ENCODE peak calls at places on chromosomes 2 and 18, in four cellular contexts. I is brain microvascular endothelial cell, S is transverse colon, H is GM13976. D is an unnamed sample.
A peak's percentile ranks its signal among the peaks of the same experiment; 100 is the strongest.

GRCh38 chr2:144078802-144079386 is 441.0 kb downstream of the ZEB2 start:
- DNase-seq in I (no peak), S (no peak), H (no peak), D (no peak)

GRCh38 chr2:233807215-233807865 is 29.2 kb downstream of the MROH2A start:
- DNase-seq in I (no peak), S (no peak), H (no peak), D (no peak)

GRCh38 chr18:33706391-33706790 is 128.4 kb downstream of the ASXL3 start:
- DNase-seq in I (no peak), S (no peak), H (no peak), D (no peak)

GRCh38 chr2:208807756-208808155 is 401.2 kb downstream of the PTH2R start:
- DNase-seq in I (no peak), S (no peak), H (no peak), D (no peak)

GRCh38 chr2:233451950-233452349 is 97.7 kb downstream of the DGKD start:
- DNase-seq in I (no peak), S (no peak), H (no peak), D (no peak)

GRCh38 chr2:131104487-131105155 is 515 bp upstream of the PLEKHB2 start:
- DNase-seq in I (peak; percentile 39), S (peak; percentile 72), H (peak; percentile 79), D (no peak)

GRCh38 chr2:127398239-127398590 is 10.4 kb upstream of the MAP3K2 start:
- DNase-seq in I (peak; percentile 96), S (peak; percentile 88), H (peak; percentile 62), D (no peak)

GRCh38 chr18:11984091-11984490 is 2.8 kb downstream of the IMPA2 start:
- DNase-seq in I (no peak), S (no peak), H (no peak), D (no peak)

GRCh38 chr18:79720359-79720733 is 40.7 kb downstream of the CTDP1 start:
- DNase-seq in I (no peak), S (no peak), H (no peak), D (no peak)

GRCh38 chr2:204972606-204973336 is 427.5 kb downstream of the PARD3B start:
- DNase-seq in I (no peak), S (no peak), H (no peak), D (no peak)

GRCh38 chr18:7877609-7878008 is 310.5 kb downstream of the PTPRM start:
- DNase-seq in I (no peak), S (no peak), H (no peak), D (no peak)

GRCh38 chr2:102593516-102593915 is 25.8 kb upstream of the SLC9A2 start:
- DNase-seq in I (no peak), S (no peak), H (no peak), D (no peak)

GRCh38 chr2:100246163-100247145 is 75.8 kb downstream of the LONRF2 start:
- DNase-seq in I (no peak), S (no peak), H (no peak), D (peak; percentile 57)

GRCh38 chr2:18368008-18368407 is 192.4 kb downstream of the RDH14 start:
- DNase-seq in I (no peak), S (no peak), H (no peak), D (no peak)

GRCh38 chr2:98463551-98463971 is 18.9 kb downstream of the INPP4A start:
- DNase-seq in I (no peak), S (no peak), H (no peak), D (no peak)

GRCh38 chr2:164697688-164698290 is 76.5 kb upstream of the GRB14 start:
- DNase-seq in I (no peak), S (no peak), H (no peak), D (no peak)

GRCh38 chr2:30235008-30235655 is 3.8 kb downstream of the LBH start:
- DNase-seq in I (peak; percentile 47), S (no peak), H (no peak), D (no peak)

GRCh38 chr2:173978447-173978846 is 13.3 kb upstream of the SP3 start:
- DNase-seq in I (no peak), S (no peak), H (no peak), D (no peak)

GRCh38 chr2:32262105-32262504 is 2.6 kb downstream of the NLRC4 start:
- DNase-seq in I (no peak), S (no peak), H (no peak), D (peak; percentile 39)

GRCh38 chr2:32258242-32258641 is 6.4 kb downstream of the NLRC4 start:
- DNase-seq in I (no peak), S (no peak), H (no peak), D (no peak)
- TF ChIP-seq CTCF in I (no peak), S (no peak), H (no peak), D (no peak)

DNA sequence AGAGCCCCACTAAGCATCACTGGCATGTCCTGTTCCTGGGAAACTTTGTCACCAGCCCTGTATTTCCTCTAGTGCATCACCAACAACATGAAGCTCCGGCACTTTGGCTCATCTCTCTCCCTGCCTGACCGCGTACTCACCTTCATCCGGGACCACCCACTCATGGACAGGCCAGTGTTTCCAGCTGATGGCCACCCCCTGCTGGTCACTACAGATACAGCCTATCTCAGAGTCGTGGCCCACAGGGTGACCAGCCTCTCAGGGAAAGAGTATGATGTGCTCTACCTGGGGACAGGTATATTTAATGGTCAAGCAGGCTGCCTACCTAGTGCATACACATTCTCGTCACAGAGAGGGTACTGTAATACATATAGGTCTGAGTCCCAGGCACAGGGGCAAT is 21.0 kb downstream of the SEMA4F start:
- DNase-seq in I (no peak), S (no peak), H (no peak), D (no peak)
- TF ChIP-seq CTCF in I (peak; percentile 48), S (no peak), H (no peak), D (no peak)

GRCh38 chr2:1907849-1908533 is 163.7 kb upstream of the PXDN start:
- DNase-seq in I (no peak), S (no peak), H (no peak), D (no peak)

GRCh38 chr2:1910021-1910420 is 165.7 kb upstream of the PXDN start:
- DNase-seq in I (no peak), S (no peak), H (no peak), D (no peak)

GRCh38 chr2:1911811-1912210 is 167.5 kb upstream of the PXDN start:
- DNase-seq in I (no peak), S (no peak), H (no peak), D (no peak)

GRCh38 chr2:1912771-1913170 is 168.5 kb upstream of the PXDN start:
- DNase-seq in I (no peak), S (no peak), H (no peak), D (no peak)

DNA sequence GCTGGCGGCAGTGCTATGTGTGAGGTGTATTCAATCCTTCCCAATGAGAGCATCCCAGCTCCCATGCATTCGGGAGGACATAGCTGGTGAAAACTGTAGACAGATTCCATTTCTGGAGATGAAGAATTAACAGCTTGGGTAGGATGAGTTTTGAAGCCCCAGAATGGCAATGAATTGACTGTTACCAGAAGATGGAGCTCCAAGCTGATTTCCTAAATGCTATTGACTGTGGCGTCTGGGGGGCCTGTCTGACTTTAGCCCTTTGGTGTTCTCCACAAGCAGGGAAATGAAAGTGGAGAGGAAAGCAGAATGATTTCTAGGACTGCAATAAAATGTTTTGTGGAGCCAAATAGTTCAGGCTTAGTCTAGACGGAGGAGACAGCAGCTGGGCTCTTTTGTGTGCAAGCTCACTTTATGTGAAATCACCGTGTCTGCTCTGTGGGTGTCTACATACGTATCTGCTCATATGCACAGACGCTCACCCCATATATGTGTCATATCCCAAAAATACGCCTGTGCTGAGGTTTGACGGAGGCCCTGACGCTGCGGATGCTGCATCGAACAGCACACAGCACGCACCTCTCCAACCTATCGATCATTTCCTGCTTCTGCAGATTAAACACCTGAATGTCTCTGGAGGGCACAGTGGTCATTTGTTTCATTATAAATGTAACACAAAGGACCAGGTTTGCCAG is 166.4 kb upstream of the PXDN start:
- DNase-seq in I (peak; percentile 43), S (no peak), H (no peak), D (no peak)
- TF ChIP-seq CTCF in I (peak; percentile 66), S (no peak), H (no peak), D (no peak)

DNA sequence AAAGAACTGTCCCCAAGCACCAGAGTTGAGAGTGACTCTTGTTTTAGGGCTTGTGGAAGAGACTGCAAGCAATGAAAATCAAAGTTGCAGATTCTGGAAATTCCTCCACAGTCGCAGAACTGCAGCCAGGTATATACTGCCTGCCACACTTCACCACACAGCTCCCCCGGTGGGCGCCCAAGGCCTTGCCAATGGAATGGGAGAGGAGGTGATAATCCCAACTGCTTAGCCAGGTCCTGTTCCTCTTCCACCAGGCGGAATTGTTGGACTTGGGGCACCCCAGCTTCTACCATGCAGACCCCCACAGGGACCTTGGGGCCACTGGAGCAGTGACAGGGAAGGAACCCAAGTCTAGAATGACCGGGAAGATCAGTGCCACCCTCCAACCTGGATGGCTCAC is 4.8 kb upstream of the PDIA6 start:
- DNase-seq in I (no peak), S (no peak), H (no peak), D (no peak)
- TF ChIP-seq CTCF in I (peak; percentile 78), S (no peak), H (peak; percentile 24), D (no peak)

GRCh38 chr2:149595069-149595963 is 7.7 kb upstream of the MMADHC start:
- DNase-seq in I (no peak), S (no peak), H (no peak), D (no peak)
- TF ChIP-seq CTCF in I (peak; percentile 34), S (no peak), H (no peak), D (no peak)

DNA sequence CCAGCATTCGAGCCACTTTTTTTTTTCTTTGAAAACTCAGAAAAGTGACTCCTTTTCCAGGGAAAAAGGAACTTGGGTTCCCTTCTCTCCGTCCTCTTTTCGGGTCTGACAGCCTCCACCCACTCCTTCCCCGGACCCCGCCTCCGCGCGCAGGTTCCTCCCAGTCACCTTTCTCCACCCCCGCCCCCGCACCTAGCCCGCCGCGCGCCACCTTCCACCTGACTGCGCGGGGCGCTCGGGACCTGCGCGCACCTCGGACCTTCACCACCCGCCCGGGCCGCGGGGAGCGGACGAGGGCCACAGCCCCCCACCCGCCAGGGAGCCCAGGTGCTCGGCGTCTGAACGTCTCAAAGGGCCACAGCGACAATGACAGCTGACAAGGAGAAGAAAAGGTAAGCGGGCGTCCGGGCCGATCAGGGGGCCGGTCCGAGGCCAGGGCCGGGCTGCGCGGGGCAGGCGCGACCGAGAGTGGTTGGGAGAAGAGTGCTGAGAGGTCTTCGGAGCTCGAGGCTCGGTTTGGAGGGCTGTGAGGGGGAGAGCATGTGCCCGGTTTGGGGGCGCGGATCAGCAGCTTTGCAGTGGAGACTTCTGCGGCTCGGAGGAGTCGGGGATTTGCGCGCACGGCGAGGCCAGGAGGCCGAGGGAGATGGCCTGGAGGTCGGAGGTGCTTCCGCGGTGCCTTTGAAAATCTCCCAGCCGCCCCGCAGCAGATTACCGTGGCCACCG is 502 bp downstream of the EPAS1 start:
- DNase-seq in I (no peak), S (peak; percentile 93), H (peak; percentile 69), D (peak; percentile 89)
- TF ChIP-seq CTCF in I (no peak), S (no peak), H (peak; percentile 18), D (no peak)